ENCODE peak calls at places on chromosomes 3 and 15, in five cellular contexts. P, R, X, G and Q are unnamed samples.
A peak's percentile ranks its signal among the peaks of the same experiment; 100 is the strongest.

GRCh38 chr3:129231331-129232119 is 17.9 kb upstream of the COPG1 start:
- DNase-seq in P (no peak), R (no peak), X (peak; percentile 56), G (no peak), Q (no peak)

GRCh38 chr15:101267320-101268104 is 9.8 kb downstream of the SELENOS start:
- DNase-seq in P (peak; percentile 69), R (no peak), X (peak; percentile 70), G (peak; percentile 65), Q (no peak)

GRCh38 chr15:37764733-37765191 is 169.7 kb upstream of the TMCO5A start:
- DNase-seq in P (no peak), R (peak; percentile 12), X (peak; percentile 43), G (peak; percentile 14), Q (no peak)

GRCh38 chr3:10848261-10848660 is 32.2 kb downstream of the SLC6A11 start:
- DNase-seq in P (no peak), R (no peak), X (peak; percentile 84), G (no peak), Q (no peak)

GRCh38 chr3:146493221-146493620 is 23.9 kb upstream of the PLSCR2 start:
- DNase-seq in P (no peak), R (no peak), X (no peak), G (no peak), Q (no peak)

GRCh38 chr3:40120067-40120692 is 189.3 kb upstream of the EIF1B start:
- DNase-seq in P (no peak), R (no peak), X (no peak), G (no peak), Q (no peak)

GRCh38 chr3:45113625-45114050 is 32.5 kb downstream of the CDCP1 start:
- DNase-seq in P (no peak), R (no peak), X (no peak), G (no peak), Q (no peak)

GRCh38 chr3:133864616-133865015 is 31.1 kb downstream of the RAB6B start:
- DNase-seq in P (no peak), R (no peak), X (no peak), G (no peak), Q (no peak)

GRCh38 chr3:35678552-35679220 is 39.4 kb downstream of the ARPP21 start:
- DNase-seq in P (no peak), R (no peak), X (no peak), G (no peak), Q (no peak)

GRCh38 chr3:150925751-150926201 is 20.5 kb upstream of the MINDY4B start:
- DNase-seq in P (no peak), R (peak; percentile 67), X (peak; percentile 19), G (no peak), Q (no peak)

GRCh38 chr3:30012941-30013543 is 593.4 kb upstream of the TGFBR2 start:
- DNase-seq in P (no peak), R (peak; percentile 12), X (peak; percentile 58), G (peak; percentile 89), Q (peak; percentile 90)

GRCh38 chr3:46812237-46812791 is 50.9 kb downstream of the MYL3 start:
- DNase-seq in P (peak; percentile 4), R (peak; percentile 67), X (peak; percentile 47), G (no peak), Q (peak; percentile 41)

GRCh38 chr15:53833134-53833624 is 73.7 kb upstream of the WDR72 start:
- DNase-seq in P (no peak), R (no peak), X (no peak), G (peak; percentile 12), Q (no peak)

GRCh38 chr15:81312790-81313543 is 11.0 kb downstream of the STARD5 start:
- DNase-seq in P (peak; percentile 91), R (no peak), X (peak; percentile 99), G (peak; percentile 85), Q (peak; percentile 64)

GRCh38 chr3:144843099-144843498 is 871.5 kb downstream of the DIPK2A start:
- DNase-seq in P (no peak), R (no peak), X (no peak), G (no peak), Q (no peak)

GRCh38 chr3:39639344-39640236 is 169.8 kb upstream of the MYRIP start:
- DNase-seq in P (peak; percentile 82), R (no peak), X (peak; percentile 91), G (no peak), Q (no peak)

GRCh38 chr3:12932754-12933153 is 91.4 kb upstream of the RPL32 start:
- DNase-seq in P (no peak), R (no peak), X (no peak), G (no peak), Q (no peak)

GRCh38 chr3:100257601-100258000 is 3.2 kb upstream of the TBC1D23 start:
- DNase-seq in P (no peak), R (no peak), X (no peak), G (no peak), Q (no peak)

GRCh38 chr15:58492661-58493397 is 61.0 kb downstream of the LIPC start:
- DNase-seq in P (no peak), R (no peak), X (no peak), G (no peak), Q (no peak)

GRCh38 chr15:47415539-47415971 is 301.8 kb upstream of the SEMA6D start:
- DNase-seq in P (no peak), R (no peak), X (no peak), G (no peak), Q (no peak)

GRCh38 chr3:123449092-123449985 is 449 bp upstream of the ADCY5 start:
- DNase-seq in P (no peak), R (peak; percentile 63), X (peak; percentile 13), G (no peak), Q (no peak)

GRCh38 chr3:142947799-142948575 is 15.5 kb downstream of the PAQR9 start:
- DNase-seq in P (no peak), R (no peak), X (peak; percentile 31), G (no peak), Q (no peak)

GRCh38 chr3:30779686-30780287 is 114.7 kb downstream of the GADL1 start:
- DNase-seq in P (no peak), R (peak; percentile 19), X (peak; percentile 25), G (no peak), Q (no peak)

GRCh38 chr3:4417449-4417848 is 49.6 kb downstream of the SUMF1 start:
- DNase-seq in P (no peak), R (no peak), X (no peak), G (no peak), Q (no peak)

GRCh38 chr3:35707904-35708303 is 68.6 kb downstream of the ARPP21 start:
- DNase-seq in P (no peak), R (no peak), X (no peak), G (no peak), Q (no peak)

GRCh38 chr15:27692438-27692837 is 406.7 kb downstream of the OCA2 start:
- DNase-seq in P (no peak), R (no peak), X (no peak), G (no peak), Q (no peak)

GRCh38 chr3:56800373-56801150 is 1.2 kb downstream of the ARHGEF3 start:
- DNase-seq in P (no peak), R (peak; percentile 49), X (peak; percentile 80), G (no peak), Q (no peak)

GRCh38 chr15:98657721-98658120 is 9.4 kb downstream of the IGF1R start:
- DNase-seq in P (no peak), R (no peak), X (peak; percentile 93), G (no peak), Q (no peak)

GRCh38 chr3:89562373-89562772 is 455.0 kb downstream of the EPHA3 start:
- DNase-seq in P (no peak), R (no peak), X (no peak), G (no peak), Q (no peak)

GRCh38 chr15:63172376-63173115 is 15.3 kb upstream of the RPS27L start:
- DNase-seq in P (no peak), R (no peak), X (no peak), G (no peak), Q (no peak)

GRCh38 chr3:192795021-192795420 is 67.7 kb upstream of the FGF12 start:
- DNase-seq in P (no peak), R (no peak), X (no peak), G (no peak), Q (no peak)

GRCh38 chr15:63196846-63197245 is 7.4 kb downstream of the RAB8B start:
- DNase-seq in P (no peak), R (no peak), X (no peak), G (no peak), Q (no peak)

GRCh38 chr3:105800320-105800719 is 68.5 kb downstream of the CBLB start:
- DNase-seq in P (no peak), R (no peak), X (no peak), G (no peak), Q (no peak)

GRCh38 chr3:134315286-134316106 is 58.8 kb downstream of the AMOTL2 start:
- DNase-seq in P (no peak), R (no peak), X (no peak), G (peak; percentile 79), Q (no peak)

GRCh38 chr15:38528279-38528678 is 36.3 kb downstream of the RASGRP1 start:
- DNase-seq in P (peak; percentile 48), R (no peak), X (peak; percentile 56), G (no peak), Q (no peak)

GRCh38 chr15:68655686-68656437 is 77.1 kb downstream of the CORO2B start:
- DNase-seq in P (no peak), R (no peak), X (no peak), G (no peak), Q (no peak)
- TF ChIP-seq CTCF in P (no peak), R (no peak), X (no peak), G (no peak), Q (no peak)

GRCh38 chr15:49052662-49053061 is 6.4 kb upstream of the SECISBP2L start:
- DNase-seq in P (no peak), R (no peak), X (no peak), G (no peak), Q (no peak)
- TF ChIP-seq CTCF in P (no peak), R (no peak), X (no peak), G (no peak), Q (no peak)

GRCh38 chr3:14376348-14377043 is 25.9 kb upstream of the SLC6A6 start:
- DNase-seq in P (no peak), R (no peak), X (no peak), G (no peak), Q (no peak)
- TF ChIP-seq CTCF in P (no peak), R (no peak), X (no peak), G (no peak), Q (no peak)

DNA sequence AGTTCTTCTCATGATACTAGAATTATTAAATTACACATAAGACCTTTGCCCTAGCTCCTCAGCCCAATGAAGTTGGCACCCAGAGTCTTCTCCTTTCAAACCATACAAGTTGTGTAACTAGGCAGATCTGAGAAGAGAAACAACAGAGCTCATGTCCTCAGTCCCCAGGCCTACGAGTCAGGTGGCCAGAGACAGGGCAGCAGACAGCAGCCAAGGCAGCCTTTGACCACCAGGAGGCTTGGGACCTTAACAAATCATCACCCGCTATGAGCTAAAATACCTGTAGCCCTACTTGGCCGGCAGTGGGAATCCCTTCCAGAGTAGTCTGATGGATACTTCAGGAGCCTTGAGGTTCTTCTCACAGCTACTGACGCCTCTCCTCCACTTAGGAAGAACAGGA is 18.3 kb downstream of the STIMATE start:
- DNase-seq in P (no peak), R (no peak), X (no peak), G (no peak), Q (no peak)
- TF ChIP-seq CTCF in P (no peak), R (no peak), X (no peak), G (no peak), Q (no peak)